ENCODE peak calls at places on chromosomes 6 and 20, in five cellular contexts. Y is hypothalamus, D is breast epithelium, K is SJSA1, R is renal cortical epithelial cell. F is an unnamed sample.

GRCh38 chr6:125886914-125887313 is 69.7 kb upstream of the HINT3 start:
- DNase-seq in Y (no peak), R (peak; percentile 32), D (no peak), K (no peak), F (no peak)

GRCh38 chr6:107152633-107153032 is 37.3 kb upstream of the BEND3 start:
- DNase-seq in R (peak; percentile 95), Y (no peak), D (no peak), K (no peak), F (no peak)

GRCh38 chr20:38723069-38723981 is 961 bp upstream of the SLC32A1 start:
- DNase-seq in K (no peak), R (peak; percentile 4), Y (no peak), D (no peak), F (no peak)

GRCh38 chr6:134724653-134725340 is 225.1 kb downstream of the ALDH8A1 start:
- DNase-seq in K (peak; percentile 54), R (peak; percentile 62), Y (no peak), D (no peak), F (no peak)

GRCh38 chr20:44427804-44428173 is 47.9 kb upstream of the TTPAL start:
- DNase-seq in D (no peak), Y (no peak), R (no peak), K (no peak), F (no peak)

GRCh38 chr20:37388831-37389230 is 42.9 kb downstream of the SRC start:
- DNase-seq in D (no peak), R (no peak), Y (no peak), K (no peak), F (no peak)

GRCh38 chr6:148523051-148523450 is 180.4 kb downstream of the SASH1 start:
- DNase-seq in D (no peak), R (no peak), K (peak; percentile 37), Y (no peak), F (no peak)

GRCh38 chr6:146788115-146788514 is 189.3 kb downstream of the ADGB start:
- DNase-seq in K (no peak), R (peak; percentile 12), Y (no peak), D (no peak), F (no peak)

GRCh38 chr6:46419576-46420002 is 71.7 kb downstream of the RCAN2 start:
- DNase-seq in Y (no peak), K (peak; percentile 57), D (peak; percentile 65), R (peak; percentile 69), F (no peak)

GRCh38 chr20:11807070-11807741 is 110.5 kb upstream of the BTBD3 start:
- DNase-seq in R (peak; percentile 38), Y (no peak), D (no peak), K (peak; percentile 82), F (peak; percentile 42)

GRCh38 chr6:168195712-168196111 is 116.7 kb upstream of the FRMD1 start:
- DNase-seq in K (no peak), D (no peak), R (no peak), Y (no peak), F (no peak)

GRCh38 chr6:118469468-118469867 is 78.6 kb upstream of the PLN start:
- DNase-seq in K (no peak), R (no peak), Y (no peak), D (no peak), F (no peak)

GRCh38 chr6:92667843-92668242 is 751.5 kb downstream of the EPHA7 start:
- DNase-seq in D (no peak), Y (no peak), R (no peak), K (no peak), F (no peak)

GRCh38 chr6:33116881-33117711 is 41.3 kb downstream of the HLA-DPB1 start:
- DNase-seq in D (no peak), K (no peak), Y (no peak), R (no peak), F (no peak)

GRCh38 chr6:112920994-112921393 is 573.9 kb downstream of the RFPL4B start:
- DNase-seq in Y (no peak), K (no peak), R (no peak), D (no peak), F (no peak)

GRCh38 chr6:159871911-159872310 is 18.9 kb upstream of the MAS1 start:
- DNase-seq in D (no peak), Y (no peak), K (no peak), R (no peak), F (no peak)

GRCh38 chr20:8074931-8075330 is 55.4 kb upstream of the TMX4 start:
- DNase-seq in K (no peak), R (no peak), D (no peak), Y (no peak), F (no peak)

GRCh38 chr6:127717384-127717783 is 140.4 kb downstream of the C6orf58 start:
- DNase-seq in K (no peak), Y (no peak), D (no peak), R (no peak), F (no peak)

GRCh38 chr20:44924526-44924925 is 14.7 kb downstream of the PABPC1L start:
- DNase-seq in R (no peak), Y (no peak), K (no peak), D (no peak), F (no peak)

GRCh38 chr20:10674684-10675455 is 1.1 kb upstream of the JAG1 start:
- DNase-seq in R (peak; percentile 51), D (peak; percentile 63), K (peak; percentile 93), Y (peak; percentile 46), F (peak; percentile 46)

GRCh38 chr6:30483677-30484279 is 5.5 kb upstream of the HLA-E start:
- DNase-seq in K (peak; percentile 54), Y (no peak), R (peak; percentile 67), D (no peak), F (peak; percentile 62)

GRCh38 chr20:40970218-40970617 is 58.4 kb upstream of the TOP1 start:
- DNase-seq in Y (no peak), D (peak; percentile 11), R (no peak), K (no peak), F (no peak)

GRCh38 chr6:117534974-117535373 is 52.5 kb downstream of the DCBLD1 start:
- DNase-seq in D (no peak), R (no peak), K (no peak), Y (no peak), F (no peak)

GRCh38 chr6:34235605-34236422 is 859 bp upstream of the HMGA1 start:
- DNase-seq in K (no peak), R (peak; percentile 87), Y (no peak), D (no peak), F (peak; percentile 63)

GRCh38 chr6:118748311-118749062 is 97.1 kb upstream of the CEP85L start:
- DNase-seq in Y (peak; percentile 15), K (peak; percentile 58), R (peak; percentile 57), D (no peak), F (no peak)

GRCh38 chr20:49914310-49915117 is 815 bp downstream of the SPATA2 start:
- DNase-seq in D (no peak), K (peak; percentile 36), R (no peak), Y (no peak), F (no peak)

GRCh38 chr6:71698698-71699097 is 187.7 kb upstream of the RIMS1 start:
- DNase-seq in Y (no peak), R (no peak), D (no peak), K (no peak), F (no peak)

GRCh38 chr6:159645659-159646058 is 47.4 kb downstream of the SOD2 start:
- DNase-seq in R (peak; percentile 3), Y (no peak), D (no peak), K (no peak), F (no peak)

GRCh38 chr6:158476389-158476788 is 83.5 kb upstream of the TMEM181 start:
- DNase-seq in D (no peak), K (no peak), Y (no peak), R (no peak), F (no peak)

GRCh38 chr20:35285806-35286076 is 1.2 kb upstream of the EIF6 start:
- DNase-seq in Y (no peak), D (no peak), R (no peak), K (no peak), F (no peak)

GRCh38 chr6:133502451-133503259 is 261.5 kb downstream of the EYA4 start:
- DNase-seq in D (no peak), R (peak; percentile 85), Y (no peak), K (no peak), F (no peak)